ENCODE peak calls at places on chromosomes 7 and 10, in six cellular contexts. G is mucosa of descending colon, R is heart left ventricle, W is uterus, C is sigmoid colon, P is thoracic aorta. I is an unnamed sample. For H3K36me3, the result is how much of the 10 kb centered on the place peaks cover.

GRCh38 chr7:98420966-98421612 is 20.2 kb upstream of the BAIAP2L1 start:
- DNase-seq in G (peak), R (peak), W (no peak), C (no peak), P (no peak), I (peak)

GRCh38 chr7:114182837-114183236 is 231.8 kb upstream of the FOXP2 start:
- DNase-seq in G (no peak), R (no peak), W (no peak), C (no peak), P (no peak), I (no peak)

GRCh38 chr10:28542728-28543127 is 9.8 kb downstream of the WAC start:
- DNase-seq in G (no peak), R (no peak), W (no peak), C (no peak), P (no peak), I (no peak)

GRCh38 chr10:50850576-50851340 is 34.7 kb downstream of the A1CF start:
- DNase-seq in G (no peak), R (no peak), W (no peak), C (no peak), P (no peak), I (no peak)

GRCh38 chr10:21079330-21079658 is 182.2 kb upstream of the NEBL start:
- DNase-seq in G (no peak), R (no peak), W (no peak), C (no peak), P (no peak), I (no peak)

GRCh38 chr10:129958686-129959543 is 5.2 kb downstream of the EBF3 start:
- DNase-seq in G (no peak), R (no peak), W (peak), C (peak), P (no peak), I (no peak)

GRCh38 chr7:135801877-135802276 is 53.3 kb upstream of the FAM180A start:
- DNase-seq in G (no peak), R (no peak), W (no peak), C (no peak), P (no peak), I (no peak)

GRCh38 chr7:46173526-46174191 is 252.6 kb upstream of the IGFBP3 start:
- DNase-seq in G (no peak), R (peak), W (peak), C (no peak), P (no peak), I (no peak)

GRCh38 chr10:124649209-124649608 is 95.0 kb downstream of the FAM53B start:
- DNase-seq in G (no peak), R (no peak), W (peak), C (peak), P (no peak), I (peak)

GRCh38 chr7:33932832-33933468 is 27.6 kb downstream of the BMPER start:
- DNase-seq in G (peak), R (peak), W (peak), C (peak), P (peak), I (peak)

GRCh38 chr10:78045237-78045636 is 11.6 kb downstream of the RPS24 start:
- DNase-seq in G (no peak), R (no peak), W (no peak), C (no peak), P (no peak), I (no peak)

GRCh38 chr10:14548970-14549369 is 218.2 kb upstream of the FRMD4A start:
- DNase-seq in G (no peak), R (no peak), W (no peak), C (no peak), P (no peak), I (no peak)

GRCh38 chr7:47153076-47153475 is 428.8 kb downstream of the TNS3 start:
- DNase-seq in G (no peak), R (peak), W (no peak), C (no peak), P (no peak), I (no peak)

GRCh38 chr10:13924020-13924725 is 337.4 kb downstream of the PRPF18 start:
- DNase-seq in G (no peak), R (no peak), W (no peak), C (no peak), P (no peak), I (no peak)

GRCh38 chr10:60989400-60989876 is 45.5 kb upstream of the RHOBTB1 start:
- DNase-seq in G (peak), R (no peak), W (no peak), C (no peak), P (no peak), I (no peak)

GRCh38 chr7:51316666-51317581 is at the start of gene COBL:
- DNase-seq in G (peak), R (peak), W (no peak), C (peak), P (no peak), I (peak)

DNA sequence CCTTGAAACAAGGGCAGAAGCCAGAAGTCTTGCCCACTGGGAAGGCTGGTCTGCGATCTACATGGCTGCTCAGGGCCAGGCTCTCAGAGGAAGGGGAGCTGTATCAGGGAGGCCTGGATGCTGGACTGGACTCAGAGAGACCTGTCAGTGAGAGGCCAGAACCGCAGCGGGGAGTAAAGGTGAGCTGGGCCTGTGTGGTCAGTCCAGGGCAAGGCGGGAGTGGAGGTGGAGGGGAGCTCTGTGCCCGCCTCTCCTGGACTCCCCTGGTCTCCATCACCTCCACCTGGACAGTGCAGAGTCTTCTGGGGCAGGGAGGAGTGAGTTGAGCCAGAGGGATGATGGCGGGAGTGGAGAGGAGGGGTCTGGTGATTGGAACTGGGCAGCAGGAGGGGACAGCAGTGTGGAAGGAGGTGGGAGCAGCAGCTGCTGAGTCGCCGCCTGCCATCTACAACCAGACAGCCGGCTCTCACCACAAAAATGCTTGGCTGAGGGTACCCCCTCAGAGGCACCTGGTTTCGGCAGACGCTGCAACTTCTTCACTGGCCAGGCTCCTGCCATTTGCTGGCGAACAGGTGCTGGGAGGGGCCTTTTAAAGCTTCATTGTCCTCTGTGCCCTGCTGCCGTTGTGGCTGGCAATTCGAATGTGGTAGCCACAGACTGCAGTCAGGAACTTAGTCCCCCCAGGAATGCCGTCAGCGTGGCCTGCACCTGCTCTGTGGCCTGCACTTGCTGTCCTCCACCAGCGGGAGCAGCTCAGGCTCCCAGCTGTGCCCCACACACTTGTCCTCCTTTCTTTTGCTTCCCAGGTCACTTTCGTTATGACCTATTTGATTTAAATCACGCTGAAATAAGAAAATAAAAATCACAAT is 3.5 kb downstream of the RASSF4 start:
- DNase-seq in G (peak), R (no peak), W (no peak), C (peak), P (no peak), I (peak)
- H3K4me3 ChIP-seq in G (no peak), R (no peak), W (no peak), C (peak), P (no peak), I (peak)

GRCh38 chr10:90602815-90603600 is 254.8 kb downstream of the HTR7 start:
- DNase-seq in G (no peak), R (no peak), W (no peak), C (no peak), P (no peak), I (no peak)
- H3K36me3 ChIP-seq in G (under half), R (under half), W (under half), C (under half), P (under half), I (under half)

GRCh38 chr10:113524120-113524519 is 28.7 kb upstream of the HABP2 start:
- DNase-seq in G (no peak), R (no peak), W (no peak), C (no peak), P (no peak), I (no peak)
- TF ChIP-seq CTCF in G (no peak), R (no peak), W (no peak), C (no peak), P (no peak), I (no peak)

GRCh38 chr7:23804707-23805106 is 94.7 kb downstream of the STK31 start:
- DNase-seq in G (no peak), R (no peak), W (no peak), C (no peak), P (no peak), I (no peak)

GRCh38 chr7:23808421-23808820 is 98.4 kb downstream of the STK31 start:
- DNase-seq in G (no peak), R (no peak), W (no peak), C (no peak), P (no peak), I (no peak)

GRCh38 chr7:23802720-23803397 is 92.8 kb downstream of the STK31 start:
- DNase-seq in G (no peak), R (no peak), W (no peak), C (no peak), P (no peak), I (no peak)
- H3K4me3 ChIP-seq in G (no peak), R (no peak), W (no peak), C (no peak), P (no peak), I (no peak)

GRCh38 chr10:68502846-68503245 is 24.5 kb downstream of the SLC25A16 start:
- DNase-seq in G (no peak), R (no peak), W (no peak), C (no peak), P (no peak), I (no peak)

GRCh38 chr10:68496072-68496471 is 24.3 kb upstream of the DNA2 start:
- DNase-seq in G (no peak), R (no peak), W (no peak), C (no peak), P (no peak), I (no peak)

GRCh38 chr10:68506406-68506805 is 20.9 kb downstream of the SLC25A16 start:
- DNase-seq in G (no peak), R (no peak), W (no peak), C (no peak), P (no peak), I (no peak)

GRCh38 chr10:68499544-68499943 is 27.8 kb upstream of the DNA2 start:
- DNase-seq in G (no peak), R (no peak), W (no peak), C (no peak), P (no peak), I (no peak)

GRCh38 chr10:68501691-68502090 is 25.6 kb downstream of the SLC25A16 start:
- DNase-seq in G (no peak), R (no peak), W (no peak), C (no peak), P (no peak), I (no peak)
- H3K36me3 ChIP-seq in G (under half), R (half or more), W (under half), C (under half), P (under half), I (under half)

GRCh38 chr7:108246227-108246837 is 116.2 kb upstream of the LAMB4 start:
- DNase-seq in G (no peak), R (no peak), W (no peak), C (no peak), P (no peak), I (no peak)
- TF ChIP-seq CTCF in G (no peak), R (no peak), W (no peak), C (no peak), P (no peak), I (no peak)

GRCh38 chr10:101131962-101132635 is 999 bp downstream of the TLX1 start:
- DNase-seq in G (no peak), R (no peak), W (no peak), C (no peak), P (no peak), I (no peak)
- H3K4me3 ChIP-seq in G (no peak), R (peak), W (no peak), C (peak), P (peak), I (no peak)